ENCODE peak calls at places on chromosome 5, in six cellular contexts. V is NCI-H774; K is psoas muscle; X is left ventricle myocardium superior; P is CD4-positive, alpha-beta T cell; O is mesenchymal stem cell. H is an unnamed sample.
A peak's percentile ranks its signal among the peaks of the same experiment; 100 is the strongest.

GRCh38 chr5:132777209-132778069 is at the start of gene SEPTIN8:
- DNase-seq in V (peak; percentile 11), K (peak; percentile 78), X (peak; percentile 77), P (peak; percentile 19), O (peak; percentile 57), H (peak; percentile 73)

GRCh38 chr5:107538331-107539162 is 132.2 kb downstream of the EFNA5 start:
- DNase-seq in V (no peak), K (no peak), X (no peak), P (no peak), O (no peak), H (no peak)

GRCh38 chr5:10352404-10353240 is 873 bp upstream of the MARCHF6 start:
- DNase-seq in V (no peak), K (no peak), X (no peak), P (no peak), O (peak; percentile 67), H (no peak)

GRCh38 chr5:22044229-22044628 is 808.9 kb downstream of the CDH12 start:
- DNase-seq in V (no peak), K (no peak), X (no peak), P (no peak), O (no peak), H (no peak)

GRCh38 chr5:172414618-172415599 is 39.4 kb downstream of the SH3PXD2B start:
- DNase-seq in V (no peak), K (peak; percentile 78), X (peak; percentile 73), P (no peak), O (no peak), H (no peak)

GRCh38 chr5:149356391-149356790 is 1.5 kb upstream of the PCYOX1L start:
- DNase-seq in V (no peak), K (no peak), X (no peak), P (no peak), O (no peak), H (no peak)

GRCh38 chr5:140351609-140352334 is 5.4 kb upstream of the HBEGF start:
- DNase-seq in V (peak; percentile 57), K (no peak), X (no peak), P (no peak), O (peak; percentile 81), H (no peak)

GRCh38 chr5:125411163-125412050 is 665.0 kb upstream of the ZNF608 start:
- DNase-seq in V (no peak), K (no peak), X (peak; percentile 21), P (no peak), O (peak; percentile 57), H (no peak)

GRCh38 chr5:81631124-81631523 is 119.8 kb downstream of the SSBP2 start:
- DNase-seq in V (no peak), K (no peak), X (no peak), P (no peak), O (no peak), H (no peak)

GRCh38 chr5:31638748-31639418 is at the start of gene PDZD2:
- DNase-seq in V (peak; percentile 75), K (peak; percentile 85), X (peak; percentile 92), P (peak; percentile 52), O (peak; percentile 72), H (peak; percentile 72)

GRCh38 chr5:171893290-171893890 is 107.8 kb downstream of the SMIM23 start:
- DNase-seq in V (no peak), K (no peak), X (no peak), P (no peak), O (peak; percentile 53), H (no peak)

GRCh38 chr5:92574023-92574422 is 1007.0 kb downstream of the NR2F1-AS1 start:
- DNase-seq in V (no peak), K (no peak), X (no peak), P (no peak), O (no peak), H (no peak)

GRCh38 chr5:83516962-83517750 is 45.6 kb downstream of the VCAN start:
- DNase-seq in V (no peak), K (no peak), X (no peak), P (no peak), O (peak; percentile 14), H (no peak)

GRCh38 chr5:72347801-72348305 is 27.7 kb downstream of the PTCD2 start:
- DNase-seq in V (no peak), K (no peak), X (no peak), P (no peak), O (peak; percentile 97), H (no peak)

GRCh38 chr5:125109293-125109692 is 362.9 kb upstream of the ZNF608 start:
- DNase-seq in V (no peak), K (no peak), X (no peak), P (no peak), O (no peak), H (no peak)

GRCh38 chr5:176371621-176372539 is 6.6 kb downstream of the ARL10 start:
- DNase-seq in V (no peak), K (peak; percentile 68), X (no peak), P (no peak), O (no peak), H (no peak)

GRCh38 chr5:34639852-34640626 is 16.1 kb upstream of the RAI14 start:
- DNase-seq in V (no peak), K (no peak), X (no peak), P (no peak), O (no peak), H (no peak)

GRCh38 chr5:81010636-81011035 is 50.5 kb downstream of the RASGRF2 start:
- DNase-seq in V (no peak), K (no peak), X (no peak), P (no peak), O (peak; percentile 37), H (no peak)

GRCh38 chr5:38601843-38602424 is 45.5 kb upstream of the LIFR start:
- DNase-seq in V (no peak), K (no peak), X (no peak), P (no peak), O (peak; percentile 69), H (no peak)

GRCh38 chr5:1460054-1460682 is 14.9 kb upstream of the SLC6A3 start:
- DNase-seq in V (no peak), K (peak; percentile 23), X (no peak), P (no peak), O (no peak), H (no peak)

GRCh38 chr5:87949665-87950640 is 318.7 kb downstream of the TMEM161B start:
- DNase-seq in V (no peak), K (no peak), X (no peak), P (no peak), O (no peak), H (peak; percentile 16)

GRCh38 chr5:172920447-172920849 is 38.8 kb upstream of the RPL26L1 start:
- DNase-seq in V (no peak), K (no peak), X (no peak), P (no peak), O (peak; percentile 98), H (peak; percentile 13)

GRCh38 chr5:10904862-10905432 is 143.9 kb upstream of the DAP start:
- DNase-seq in V (no peak), K (no peak), X (no peak), P (no peak), O (no peak), H (no peak)

GRCh38 chr5:127011151-127011550 is 19.2 kb downstream of the MARCHF3 start:
- DNase-seq in V (no peak), K (no peak), X (no peak), P (no peak), O (no peak), H (peak; percentile 11)

GRCh38 chr5:9452181-9452580 is 93.7 kb downstream of the SEMA5A start:
- DNase-seq in V (no peak), K (no peak), X (no peak), P (no peak), O (no peak), H (no peak)

GRCh38 chr5:80346055-80346454 is 26.3 kb downstream of the SPZ1 start:
- DNase-seq in V (no peak), K (no peak), X (no peak), P (peak; percentile 15), O (peak; percentile 34), H (no peak)

GRCh38 chr5:158832096-158832495 is 267.6 kb downstream of the EBF1 start:
- DNase-seq in V (no peak), K (no peak), X (no peak), P (no peak), O (no peak), H (no peak)

GRCh38 chr5:147780924-147781530 is 1.5 kb downstream of the JAKMIP2 start:
- DNase-seq in V (no peak), K (no peak), X (no peak), P (no peak), O (no peak), H (no peak)

GRCh38 chr5:34891981-34892380 is 23.3 kb downstream of the RAD1 start:
- DNase-seq in V (no peak), K (no peak), X (no peak), P (no peak), O (no peak), H (no peak)

GRCh38 chr5:51279983-51280382 is 103.3 kb upstream of the ISL1 start:
- DNase-seq in V (no peak), K (no peak), X (no peak), P (no peak), O (peak; percentile 1), H (no peak)

GRCh38 chr5:1125030-1125357 is 13.1 kb upstream of the SLC12A7 start:
- DNase-seq in V (no peak), K (peak; percentile 84), X (peak; percentile 83), P (no peak), O (peak; percentile 97), H (no peak)

GRCh38 chr5:55694152-55694830 is 17.8 kb downstream of the SLC38A9 start:
- DNase-seq in V (no peak), K (no peak), X (no peak), P (no peak), O (peak; percentile 52), H (no peak)

GRCh38 chr5:96880402-96881164 is 4.3 kb downstream of the ERAP2 start:
- DNase-seq in V (no peak), K (no peak), X (no peak), P (no peak), O (peak; percentile 74), H (no peak)

GRCh38 chr5:1368756-1369155 is 23.9 kb upstream of the CLPTM1L start:
- DNase-seq in V (no peak), K (no peak), X (no peak), P (no peak), O (no peak), H (no peak)

GRCh38 chr5:88883059-88883565 is at the start of gene MEF2C:
- DNase-seq in V (peak; percentile 63), K (peak; percentile 88), X (peak; percentile 82), P (no peak), O (peak; percentile 91), H (peak; percentile 55)

GRCh38 chr5:78514427-78515345 is 133.9 kb downstream of the LHFPL2 start:
- DNase-seq in V (no peak), K (no peak), X (no peak), P (no peak), O (no peak), H (no peak)

GRCh38 chr5:3593771-3594513 is 1.7 kb upstream of the IRX1 start:
- DNase-seq in V (no peak), K (no peak), X (no peak), P (no peak), O (no peak), H (no peak)